ENCODE peak calls at places on chromosomes 5 and 9, in five cellular contexts. Q is Peyer's patch, H is uterus, L is A549, Z is stomach. D is an unnamed sample.

GRCh38 chr9:111036946-111037743 is 1.1 kb downstream of the LPAR1 start:
- DNase-seq in Z (no peak), Q (no peak), H (peak; percentile 25), L (no peak), D (no peak)

GRCh38 chr5:10046681-10047080 is 203.0 kb downstream of the ATPSCKMT start:
- DNase-seq in L (no peak), Z (no peak), H (no peak), Q (no peak), D (no peak)

GRCh38 chr9:34374905-34375552 is 1.7 kb downstream of the MYORG start:
- DNase-seq in L (no peak), H (no peak), Z (peak; percentile 73), Q (no peak), D (peak; percentile 66)

GRCh38 chr5:137228816-137229215 is 270.3 kb downstream of the SPOCK1 start:
- DNase-seq in H (no peak), Q (no peak), L (no peak), Z (no peak), D (no peak)

GRCh38 chr9:114233806-114234205 is 78.5 kb downstream of the COL27A1 start:
- DNase-seq in Z (no peak), L (no peak), Q (no peak), H (peak; percentile 63), D (peak; percentile 30)

GRCh38 chr9:106648799-106649198 is 214.2 kb upstream of the ZNF462 start:
- DNase-seq in H (no peak), Z (no peak), L (no peak), Q (no peak), D (no peak)

GRCh38 chr5:32916648-32917047 is 205.5 kb downstream of the NPR3 start:
- DNase-seq in L (peak; percentile 13), Q (no peak), Z (no peak), H (no peak), D (peak; percentile 21)

GRCh38 chr9:128102861-128103588 is 24.5 kb downstream of the PTGES2 start:
- DNase-seq in Q (no peak), H (peak; percentile 66), Z (peak; percentile 90), L (no peak), D (peak; percentile 62)

GRCh38 chr9:28970241-28970654 is 1397.0 kb upstream of the C9orf72 start:
- DNase-seq in Q (no peak), L (no peak), H (no peak), Z (no peak), D (no peak)

GRCh38 chr9:136693490-136694162 is 6.4 kb upstream of the AGPAT2 start:
- DNase-seq in Z (peak; percentile 88), H (peak; percentile 19), Q (no peak), L (peak; percentile 95), D (no peak)

GRCh38 chr5:149288437-149288836 is 16.8 kb downstream of the AFAP1L1 start:
- DNase-seq in L (no peak), H (peak; percentile 33), Z (no peak), Q (no peak), D (peak; percentile 69)

GRCh38 chr5:6177926-6178325 is 200.4 kb downstream of the MED10 start:
- DNase-seq in Q (no peak), Z (no peak), L (no peak), H (no peak), D (no peak)

GRCh38 chr5:168578506-168579205 is 512 bp downstream of the PANK3 start:
- DNase-seq in H (no peak), Q (no peak), L (peak; percentile 55), Z (no peak), D (no peak)

GRCh38 chr9:96048954-96049831 is 173.7 kb downstream of the ERCC6L2 start:
- DNase-seq in H (no peak), L (no peak), Q (no peak), Z (peak; percentile 96), D (no peak)

GRCh38 chr5:9370256-9370655 is 175.6 kb downstream of the SEMA5A start:
- DNase-seq in Q (no peak), H (no peak), L (no peak), Z (no peak), D (no peak)

GRCh38 chr5:150641006-150641570 is 628 bp downstream of the SYNPO start:
- DNase-seq in Z (no peak), H (peak; percentile 73), Q (no peak), L (peak; percentile 56), D (peak; percentile 90)

GRCh38 chr5:34685485-34686197 is 29.5 kb downstream of the RAI14 start:
- DNase-seq in H (no peak), L (no peak), Z (no peak), Q (no peak), D (no peak)

GRCh38 chr5:76867027-76867426 is 17.2 kb downstream of the S100Z start:
- DNase-seq in Z (no peak), L (no peak), Q (no peak), H (no peak), D (no peak)

GRCh38 chr5:76861616-76862015 is 11.8 kb downstream of the S100Z start:
- DNase-seq in L (no peak), Q (no peak), H (no peak), Z (no peak), D (no peak)

GRCh38 chr5:76867827-76868693 is 18.2 kb downstream of the S100Z start:
- DNase-seq in Z (peak; percentile 73), H (peak; percentile 20), L (peak; percentile 55), Q (peak; percentile 58), D (peak; percentile 55)

GRCh38 chr5:76866503-76866902 is 16.7 kb downstream of the S100Z start:
- DNase-seq in Z (no peak), L (no peak), Q (no peak), H (no peak), D (no peak)

GRCh38 chr5:76862986-76863385 is 13.2 kb downstream of the S100Z start:
- DNase-seq in Z (no peak), L (no peak), Q (no peak), H (no peak), D (no peak)
- H3K27ac ChIP-seq in Z (no peak overlapping the region), L (no peak overlapping the region), Q (no peak overlapping the region), H (no peak overlapping the region), D (no peak overlapping the region)

DNA sequence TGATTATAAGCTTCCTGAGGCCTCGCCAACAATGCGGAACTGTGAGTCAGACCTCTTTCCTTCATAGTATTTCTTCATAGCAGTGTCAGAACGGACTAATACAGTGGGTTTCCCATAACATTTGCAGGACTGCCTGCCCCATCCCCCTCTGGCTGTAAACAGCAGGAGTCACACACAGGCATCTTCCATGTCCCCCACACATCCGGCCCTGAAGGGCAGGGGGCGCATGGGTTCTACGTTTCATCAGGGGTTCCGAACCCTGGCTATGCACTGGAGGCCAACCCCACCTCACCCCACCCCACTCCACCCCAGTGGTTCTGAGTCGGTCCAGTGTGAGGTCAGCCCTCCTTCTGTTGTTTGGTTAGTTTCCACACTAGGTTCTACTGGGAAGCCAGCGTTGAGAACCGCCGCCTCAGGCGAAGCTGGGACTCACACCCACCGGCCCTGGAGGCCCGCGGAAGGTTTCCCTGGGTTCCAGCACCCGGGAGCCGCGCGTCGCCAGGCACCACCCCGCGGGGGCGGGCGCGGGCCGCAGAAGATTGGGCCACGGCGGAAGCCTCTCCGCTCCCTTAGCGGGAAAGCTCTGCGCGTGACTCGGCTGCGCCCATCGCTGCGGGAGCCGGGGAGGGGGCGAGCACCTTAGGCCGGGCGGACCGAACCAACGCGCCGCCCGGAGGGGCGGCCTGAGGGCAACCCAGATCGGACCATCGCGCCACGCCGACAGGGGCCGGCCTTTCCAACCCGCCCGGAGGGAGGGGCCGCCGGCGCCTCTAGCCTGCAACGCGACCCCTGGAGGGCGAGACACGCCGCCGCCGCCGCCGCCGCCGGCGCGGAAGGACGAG is at the start of gene RUSC2:
- DNase-seq in H (peak; percentile 85), Z (peak; percentile 78), L (peak; percentile 73), Q (peak; percentile 52), D (peak; percentile 89)
- TF ChIP-seq POLR2A in H (peak; percentile 77), Z (no peak), L (peak; percentile 36), Q (peak; percentile 37), D (peak; percentile 86)

GRCh38 chr9:129989362-129989708 is 53.7 kb downstream of the FNBP1 start:
- DNase-seq in H (no peak), L (no peak), Z (no peak), Q (no peak), D (no peak)
- H3K27ac ChIP-seq in H (peak overlapping the region; percentile 2), L (no peak overlapping the region), Z (peak overlapping the region; percentile 84), Q (peak overlapping the region; percentile 14), D (peak overlapping the region; percentile 40)

GRCh38 chr5:124332273-124332672 is 414.2 kb downstream of the ZNF608 start:
- DNase-seq in Q (no peak), L (no peak), Z (no peak), H (no peak), D (no peak)
- TF ChIP-seq POLR2A in Q (no peak), L (no peak), Z (no peak), H (no peak), D (no peak)

GRCh38 chr9:109500421-109500974 is 2.4 kb upstream of the PTPN3 start:
- DNase-seq in Q (no peak), Z (no peak), L (no peak), H (no peak), D (no peak)
- H3K27ac ChIP-seq in Q (no peak overlapping the region), Z (no peak overlapping the region), L (peak overlapping the region; percentile 61), H (no peak overlapping the region), D (no peak overlapping the region)

GRCh38 chr5:22465177-22465576 is 388.0 kb downstream of the CDH12 start:
- DNase-seq in L (no peak), H (no peak), Z (no peak), Q (no peak), D (no peak)
- TF ChIP-seq POLR2A in L (no peak), H (no peak), Z (no peak), Q (no peak), D (no peak)

GRCh38 chr9:79719989-79720388 is 148.2 kb downstream of the TLE4 start:
- DNase-seq in L (no peak), Q (no peak), Z (no peak), H (no peak), D (no peak)
- H3K27ac ChIP-seq in L (no peak overlapping the region), Q (no peak overlapping the region), Z (no peak overlapping the region), H (no peak overlapping the region), D (no peak overlapping the region)

GRCh38 chr9:132671620-132672412 is 1.6 kb downstream of the GTF3C4 start:
- DNase-seq in Z (no peak), H (no peak), L (no peak), Q (no peak), D (no peak)

GRCh38 chr9:132670816-132671371 is 630 bp downstream of the GTF3C4 start:
- DNase-seq in H (peak; percentile 22), Z (no peak), L (peak; percentile 38), Q (peak; percentile 16), D (peak; percentile 22)

GRCh38 chr9:132669329-132669635 is 501 bp downstream of the DDX31 start:
- DNase-seq in Z (no peak), Q (no peak), L (no peak), H (no peak), D (no peak)

GRCh38 chr9:132670359-132670815 is at the start of gene GTF3C4:
- DNase-seq in Q (peak; percentile 88), H (peak; percentile 84), L (peak; percentile 69), Z (peak; percentile 89), D (peak; percentile 91)

GRCh38 chr9:132669636-132670358 is at the start of gene DDX31:
- DNase-seq in H (peak; percentile 68), Q (peak; percentile 84), Z (peak; percentile 83), L (peak; percentile 80), D (peak; percentile 87)
- TF ChIP-seq POLR2A in H (peak; percentile 48), Q (no peak), Z (no peak), L (peak; percentile 95), D (peak; percentile 29)